ENCODE peak calls at places on chromosome 18, in four cellular contexts. C, E, Q and F are unnamed samples.

GRCh38 chr18:74632088-74632679 is 34.5 kb downstream of the ZNF407 start:
- DNase-seq in C (no peak), E (no peak), Q (no peak), F (no peak)

GRCh38 chr18:63949068-63949737 is at the start of gene HMSD:
- DNase-seq in C (peak), E (no peak), Q (no peak), F (no peak)

GRCh38 chr18:9575558-9575957 is 38.8 kb downstream of the PPP4R1 start:
- DNase-seq in C (peak), E (peak), Q (no peak), F (peak)

GRCh38 chr18:79680100-79680879 is 687 bp downstream of the CTDP1 start:
- DNase-seq in C (peak), E (no peak), Q (no peak), F (no peak)

GRCh38 chr18:26479686-26480079 is 68.7 kb downstream of the KCTD1 start:
- DNase-seq in C (no peak), E (no peak), Q (no peak), F (no peak)

GRCh38 chr18:23063502-23063901 is 71.8 kb upstream of the CABLES1 start:
- DNase-seq in C (no peak), E (no peak), Q (no peak), F (no peak)

GRCh38 chr18:21073180-21073579 is 38.4 kb downstream of the ROCK1 start:
- DNase-seq in C (no peak), E (no peak), Q (no peak), F (no peak)

GRCh38 chr18:79924814-79925655 is 26.4 kb downstream of the SLC66A2 start:
- DNase-seq in C (no peak), E (peak), Q (no peak), F (no peak)

GRCh38 chr18:8794133-8794986 is 89.0 kb downstream of the MTCL1 start:
- DNase-seq in C (peak), E (no peak), Q (no peak), F (peak)

GRCh38 chr18:56065101-56065500 is 477.1 kb upstream of the TCF4 start:
- DNase-seq in C (no peak), E (no peak), Q (no peak), F (no peak)

GRCh38 chr18:69387181-69387580 is 13.5 kb upstream of the DOK6 start:
- DNase-seq in C (no peak), E (no peak), Q (no peak), F (no peak)

GRCh38 chr18:49613141-49613641 is 51.3 kb downstream of the LIPG start:
- DNase-seq in C (peak), E (peak), Q (no peak), F (no peak)

GRCh38 chr18:58359226-58360019 is 269.5 kb downstream of the ALPK2 start:
- DNase-seq in C (peak), E (no peak), Q (no peak), F (peak)

GRCh38 chr18:54794819-54795218 is 33.5 kb upstream of the RAB27B start:
- DNase-seq in C (no peak), E (no peak), Q (no peak), F (no peak)

GRCh38 chr18:49185636-49186035 is 234.9 kb upstream of the SMAD7 start:
- DNase-seq in C (no peak), E (no peak), Q (no peak), F (no peak)

GRCh38 chr18:4658804-4659203 is 203.7 kb upstream of the DLGAP1 start:
- DNase-seq in C (no peak), E (no peak), Q (no peak), F (no peak)

GRCh38 chr18:2824865-2825264 is 21.9 kb upstream of the EMILIN2 start:
- DNase-seq in C (no peak), E (no peak), Q (no peak), F (no peak)

GRCh38 chr18:6876646-6877045 is 147.1 kb downstream of the ARHGAP28 start:
- DNase-seq in C (no peak), E (no peak), Q (no peak), F (no peak)

GRCh38 chr18:3347286-3347803 is 85.4 kb downstream of the MYL12B start:
- DNase-seq in C (no peak), E (no peak), Q (no peak), F (no peak)

GRCh38 chr18:49013961-49014604 is 63.3 kb upstream of the SMAD7 start:
- DNase-seq in C (peak), E (peak), Q (no peak), F (no peak)

GRCh38 chr18:57311472-57311871 is 40.9 kb upstream of the ST8SIA3 start:
- DNase-seq in C (no peak), E (no peak), Q (no peak), F (no peak)

GRCh38 chr18:10398571-10398970 is 55.9 kb upstream of the APCDD1 start:
- DNase-seq in C (no peak), E (no peak), Q (no peak), F (no peak)

GRCh38 chr18:63348508-63349136 is 18.4 kb downstream of the KDSR start:
- DNase-seq in C (no peak), E (no peak), Q (no peak), F (no peak)

GRCh38 chr18:38369772-38370690 is 804.4 kb upstream of the CELF4 start:
- DNase-seq in C (no peak), E (no peak), Q (no peak), F (no peak)

GRCh38 chr18:39780774-39781173 is 2174.3 kb upstream of the PIK3C3 start:
- DNase-seq in C (no peak), E (no peak), Q (no peak), F (no peak)

GRCh38 chr18:9177466-9177865 is 40.9 kb downstream of the ANKRD12 start:
- DNase-seq in C (no peak), E (no peak), Q (no peak), F (no peak)

GRCh38 chr18:67694787-67695186 is 178.3 kb upstream of the DSEL start:
- DNase-seq in C (no peak), E (no peak), Q (no peak), F (no peak)

GRCh38 chr18:33097126-33097525 is 324.3 kb upstream of the KLHL14 start:
- DNase-seq in C (peak), E (no peak), Q (no peak), F (no peak)

GRCh38 chr18:5955861-5956260 is 60.5 kb upstream of the TMEM200C start:
- DNase-seq in C (no peak), E (no peak), Q (no peak), F (no peak)

GRCh38 chr18:23053756-23054457 is 81.4 kb upstream of the CABLES1 start:
- DNase-seq in C (peak), E (no peak), Q (no peak), F (no peak)

GRCh38 chr18:21604711-21605110 is 4.2 kb upstream of the ESCO1 start:
- DNase-seq in C (no peak), E (no peak), Q (no peak), F (no peak)

GRCh38 chr18:59634096-59634495 is 63.1 kb downstream of the CCBE1 start:
- DNase-seq in C (peak), E (peak), Q (no peak), F (no peak)

GRCh38 chr18:35159782-35160181 is 81.1 kb upstream of the ZNF397 start:
- DNase-seq in C (no peak), E (no peak), Q (no peak), F (no peak)

GRCh38 chr18:11994708-11995444 is 13.6 kb downstream of the IMPA2 start:
- DNase-seq in C (peak), E (no peak), Q (no peak), F (no peak)

GRCh38 chr18:2111456-2111855 is 459.8 kb downstream of the METTL4 start:
- DNase-seq in C (peak), E (no peak), Q (no peak), F (peak)

GRCh38 chr18:80252136-80252535 is 4.8 kb upstream of the PARD6G start:
- DNase-seq in C (peak), E (no peak), Q (no peak), F (no peak)

GRCh38 chr18:8084160-8084559 is 517.0 kb downstream of the PTPRM start:
- DNase-seq in C (peak), E (no peak), Q (no peak), F (peak)

GRCh38 chr18:48893061-48893558 is 57.7 kb downstream of the SMAD7 start:
- DNase-seq in C (no peak), E (no peak), Q (no peak), F (no peak)